ENCODE peak calls at places on chromosomes 3 and 15, in ten cellular contexts. P is stomach, O is thyroid gland, M is A549, L is sigmoid colon, Q is IMR-90, G is ovary, T is GM12878, Y is transverse colon, X is body of pancreas. S is an unnamed sample.

GRCh38 chr3:72767927-72768880 is 80.0 kb downstream of the SHQ1 start:
- DNase-seq in L (no peak), Q (no peak), Y (no peak), P (no peak), T (no peak), X (no peak), M (no peak), G (no peak), O (no peak), S (no peak)

GRCh38 chr3:101824691-101825090 is 24.6 kb upstream of the NFKBIZ start:
- DNase-seq in M (no peak), T (no peak), L (no peak), G (no peak), P (no peak), Q (no peak), O (no peak), Y (no peak), X (no peak), S (no peak)

GRCh38 chr3:45644063-45644462 is 45.1 kb upstream of the SACM1L start:
- DNase-seq in Y (no peak), O (peak), M (no peak), X (no peak), P (no peak), Q (peak), G (no peak), T (no peak), L (no peak), S (no peak)

GRCh38 chr3:144497452-144497851 is 525.8 kb downstream of the DIPK2A start:
- DNase-seq in Q (no peak), G (no peak), X (no peak), O (no peak), P (no peak), Y (no peak), T (no peak), M (no peak), L (no peak), S (no peak)

GRCh38 chr15:77376770-77377169 is 43.1 kb downstream of the PEAK1 start:
- DNase-seq in Y (no peak), G (no peak), X (no peak), M (no peak), Q (no peak), O (no peak), P (no peak), T (no peak), L (no peak), S (no peak)

GRCh38 chr15:24878153-24878552 is 76.6 kb upstream of the SNRPN start:
- DNase-seq in G (peak), O (peak), X (peak), T (no peak), M (no peak), Y (peak), L (peak), P (no peak), Q (peak), S (no peak)

GRCh38 chr3:45054196-45054857 is 28.2 kb downstream of the CLEC3B start:
- DNase-seq in G (no peak), T (no peak), O (no peak), L (no peak), Q (peak), M (no peak), P (no peak), Y (no peak), X (no peak), S (no peak)

GRCh38 chr15:81410318-81410753 is 36.3 kb upstream of the TMC3 start:
- DNase-seq in T (no peak), P (no peak), Y (no peak), M (peak), L (peak), G (peak), Q (peak), O (peak), X (no peak), S (peak)

GRCh38 chr3:7744850-7745249 is 756.8 kb upstream of the LMCD1 start:
- DNase-seq in Q (no peak), O (no peak), G (no peak), P (no peak), L (no peak), M (no peak), T (no peak), Y (no peak), X (no peak), S (no peak)

GRCh38 chr15:45130291-45131000 is 652 bp downstream of the DUOX1 start:
- DNase-seq in O (peak), T (no peak), L (no peak), M (no peak), X (no peak), Q (no peak), P (no peak), Y (no peak), G (no peak), S (no peak)

GRCh38 chr3:15521573-15521965 is at the start of gene COLQ:
- DNase-seq in Y (no peak), M (no peak), Q (no peak), L (no peak), X (no peak), P (no peak), T (no peak), O (no peak), G (no peak), S (no peak)

GRCh38 chr3:79139395-79140060 is 628.3 kb downstream of the ROBO1 start:
- DNase-seq in P (no peak), Y (no peak), M (no peak), L (no peak), X (no peak), O (no peak), T (no peak), Q (peak), G (no peak), S (no peak)

GRCh38 chr3:107241217-107241616 is 136.0 kb upstream of the CCDC54 start:
- DNase-seq in P (peak), G (peak), T (no peak), X (no peak), Q (no peak), O (peak), M (peak), Y (peak), L (no peak), S (no peak)

GRCh38 chr3:132145833-132146232 is 111.0 kb upstream of the CPNE4 start:
- DNase-seq in O (no peak), X (no peak), Y (no peak), L (no peak), G (no peak), T (no peak), P (no peak), M (no peak), Q (peak), S (no peak)

GRCh38 chr3:21942328-21942727 is 191.3 kb upstream of the ZNF385D start:
- DNase-seq in L (no peak), P (no peak), M (no peak), G (no peak), T (no peak), X (no peak), O (no peak), Q (peak), Y (no peak), S (no peak)

GRCh38 chr3:124352143-124352528 is 360.2 kb upstream of the ROPN1 start:
- DNase-seq in P (no peak), X (no peak), T (no peak), Q (no peak), G (no peak), M (no peak), O (no peak), L (no peak), Y (no peak), S (no peak)

GRCh38 chr3:98743071-98743470 is 20.1 kb upstream of the ST3GAL6 start:
- DNase-seq in L (no peak), X (no peak), O (peak), Q (no peak), T (no peak), Y (no peak), M (no peak), P (no peak), G (no peak), S (no peak)

GRCh38 chr3:135973846-135974245 is 8.3 kb downstream of the PPP2R3A start:
- DNase-seq in G (no peak), O (no peak), Y (no peak), T (no peak), P (no peak), Q (no peak), L (no peak), M (no peak), X (no peak), S (no peak)

GRCh38 chr3:190514163-190515153 is 573 bp downstream of the IL1RAP start:
- DNase-seq in Y (peak), T (no peak), L (peak), Q (peak), G (no peak), O (peak), X (peak), M (peak), P (peak), S (peak)

GRCh38 chr3:89145995-89146394 is 38.6 kb downstream of the EPHA3 start:
- DNase-seq in Q (peak), L (no peak), G (no peak), X (no peak), M (no peak), T (no peak), P (no peak), O (no peak), Y (no peak), S (no peak)

DNA sequence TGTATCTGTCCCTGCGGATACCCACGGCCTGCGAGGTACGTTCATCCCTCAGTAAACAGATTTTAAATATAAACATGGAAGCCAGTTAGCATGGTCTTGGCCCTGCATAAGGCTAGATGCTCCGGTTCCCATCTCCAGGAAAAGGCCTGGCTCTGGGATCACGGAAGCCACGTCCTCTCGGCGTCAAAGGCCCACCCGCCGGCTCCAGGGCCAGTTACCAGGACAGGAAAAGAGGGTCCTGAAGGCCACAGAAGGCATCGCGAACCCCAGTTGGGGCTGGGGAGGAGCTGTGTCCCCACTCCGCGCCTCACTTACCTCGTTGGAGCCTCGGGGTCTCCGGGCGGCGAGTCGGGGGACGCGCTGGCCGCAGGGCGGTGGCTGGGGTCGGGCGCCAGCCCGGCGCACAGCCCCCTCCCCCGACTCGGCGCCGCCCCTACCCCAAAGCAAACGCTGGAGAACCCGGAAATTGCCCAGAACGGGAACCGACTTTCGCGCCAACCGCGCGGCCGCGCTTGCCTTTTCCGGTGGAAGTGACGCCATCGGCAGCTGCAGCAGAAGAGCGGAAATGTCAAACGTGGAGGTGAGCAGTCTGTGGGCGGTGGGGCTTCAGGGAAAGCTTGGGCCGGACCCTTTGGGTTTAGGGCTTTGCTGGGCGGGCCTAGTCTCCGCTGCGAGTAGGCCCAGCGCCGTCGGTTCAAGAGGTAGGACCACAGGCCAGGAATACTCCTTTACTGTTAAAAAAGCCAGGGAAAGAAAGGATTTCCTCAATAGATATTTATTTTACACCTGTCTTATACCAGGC is at the start of gene TOPBP1:
- DNase-seq in G (peak), P (peak), Y (peak), L (peak), Q (peak), X (peak), O (peak), M (peak), T (no peak), S (peak)
- TF ChIP-seq POLR2A in G (no peak), P (no peak), Y (peak), L (no peak), Q (peak), X (peak), O (peak), M (peak), T (peak), S (no peak)

GRCh38 chr3:193595939-193596487 is 3.0 kb downstream of the OPA1 start:
- DNase-seq in M (no peak), P (no peak), Y (no peak), G (no peak), T (no peak), X (no peak), L (no peak), O (no peak), Q (no peak), S (no peak)

GRCh38 chr3:193598202-193598601 is 5.2 kb downstream of the OPA1 start:
- DNase-seq in Y (no peak), Q (no peak), M (no peak), X (no peak), P (no peak), G (no peak), L (no peak), T (no peak), O (no peak), S (no peak)

GRCh38 chr3:193593666-193594025 is 638 bp downstream of the OPA1 start:
- DNase-seq in Q (peak), Y (no peak), L (no peak), O (no peak), T (no peak), P (no peak), M (peak), G (no peak), X (no peak), S (no peak)

GRCh38 chr3:193592841-193593665 is at the start of gene OPA1:
- DNase-seq in P (peak), Q (peak), L (peak), Y (peak), T (peak), O (peak), M (peak), X (peak), G (peak), S (peak)

GRCh38 chr3:193594946-193595689 is 2.1 kb downstream of the OPA1 start:
- DNase-seq in G (no peak), X (no peak), M (no peak), T (no peak), Q (peak), O (no peak), P (no peak), L (no peak), Y (no peak), S (no peak)
- H3K27ac ChIP-seq in G (no peak), X (no peak), M (no peak), T (no peak), Q (no peak), O (no peak), P (no peak), L (no peak), Y (no peak), S (no peak)

DNA sequence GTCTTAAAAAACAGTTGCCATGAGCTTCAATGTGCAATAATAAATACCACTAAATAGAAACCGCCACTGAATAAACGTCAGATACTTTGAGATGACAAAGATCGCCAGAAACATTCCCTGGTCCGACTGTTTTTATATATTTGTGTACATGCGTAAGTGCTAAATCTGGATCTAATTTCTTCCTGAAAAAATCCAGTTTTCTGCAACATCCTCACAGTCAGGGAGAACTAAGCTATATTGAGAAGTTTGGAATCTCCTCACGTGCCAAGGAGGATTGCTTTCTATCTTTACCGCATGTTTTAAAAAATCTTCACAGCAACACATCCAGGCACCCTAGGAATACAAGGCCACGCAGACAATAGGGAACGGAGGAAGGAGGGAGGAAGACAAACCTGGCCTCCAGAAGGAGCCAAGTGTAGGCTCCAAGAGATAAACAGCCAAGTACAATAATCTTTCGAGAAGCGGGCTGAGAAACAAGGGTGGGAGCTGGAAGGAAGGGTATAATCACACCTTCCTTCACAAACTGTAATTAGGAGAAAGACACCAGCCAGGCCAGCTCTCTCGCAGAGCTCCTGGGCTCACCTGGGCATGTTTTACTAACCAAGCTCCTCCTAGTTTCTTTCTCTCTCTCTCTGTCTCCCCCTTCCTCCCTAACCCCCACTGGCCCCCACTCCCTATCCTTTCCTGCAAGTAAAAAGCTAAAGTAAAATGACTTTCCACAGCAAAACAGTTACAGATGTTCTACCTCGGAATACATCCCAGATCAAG is 5.6 kb downstream of the VGLL4 start:
- DNase-seq in G (no peak), P (no peak), T (no peak), X (no peak), M (no peak), L (no peak), O (no peak), Q (peak), Y (no peak), S (no peak)
- H3K4me3 ChIP-seq in G (peak), P (no peak), T (peak), X (no peak), M (no peak), L (peak), O (no peak), Q (peak), Y (no peak), S (peak)

GRCh38 chr3:53072653-53073552 is 27.0 kb upstream of the SFMBT1 start:
- DNase-seq in T (peak), P (peak), L (peak), O (peak), G (peak), X (peak), M (peak), Q (peak), Y (peak), S (peak)
- TF ChIP-seq POLR2A in T (no peak), P (no peak), L (no peak), O (no peak), G (no peak), X (peak), M (no peak), Q (no peak), Y (peak), S (no peak)

GRCh38 chr15:90046289-90046688 is 45.2 kb downstream of the ZNF710 start:
- DNase-seq in Y (no peak), Q (no peak), X (no peak), M (no peak), L (no peak), G (no peak), P (no peak), O (no peak), T (no peak), S (no peak)

GRCh38 chr15:90046846-90047481 is 45.8 kb downstream of the ZNF710 start:
- DNase-seq in P (peak), G (no peak), O (peak), X (peak), L (no peak), T (no peak), Y (peak), Q (no peak), M (no peak), S (no peak)

GRCh38 chr15:90049030-90049429 is 47.9 kb downstream of the ZNF710 start:
- DNase-seq in G (no peak), O (no peak), M (no peak), Y (no peak), T (no peak), P (no peak), X (no peak), L (no peak), Q (peak), S (no peak)

GRCh38 chr15:90047956-90048575 is 46.9 kb downstream of the ZNF710 start:
- DNase-seq in L (no peak), M (no peak), Q (no peak), O (peak), P (peak), T (no peak), Y (no peak), G (no peak), X (peak), S (no peak)

DNA sequence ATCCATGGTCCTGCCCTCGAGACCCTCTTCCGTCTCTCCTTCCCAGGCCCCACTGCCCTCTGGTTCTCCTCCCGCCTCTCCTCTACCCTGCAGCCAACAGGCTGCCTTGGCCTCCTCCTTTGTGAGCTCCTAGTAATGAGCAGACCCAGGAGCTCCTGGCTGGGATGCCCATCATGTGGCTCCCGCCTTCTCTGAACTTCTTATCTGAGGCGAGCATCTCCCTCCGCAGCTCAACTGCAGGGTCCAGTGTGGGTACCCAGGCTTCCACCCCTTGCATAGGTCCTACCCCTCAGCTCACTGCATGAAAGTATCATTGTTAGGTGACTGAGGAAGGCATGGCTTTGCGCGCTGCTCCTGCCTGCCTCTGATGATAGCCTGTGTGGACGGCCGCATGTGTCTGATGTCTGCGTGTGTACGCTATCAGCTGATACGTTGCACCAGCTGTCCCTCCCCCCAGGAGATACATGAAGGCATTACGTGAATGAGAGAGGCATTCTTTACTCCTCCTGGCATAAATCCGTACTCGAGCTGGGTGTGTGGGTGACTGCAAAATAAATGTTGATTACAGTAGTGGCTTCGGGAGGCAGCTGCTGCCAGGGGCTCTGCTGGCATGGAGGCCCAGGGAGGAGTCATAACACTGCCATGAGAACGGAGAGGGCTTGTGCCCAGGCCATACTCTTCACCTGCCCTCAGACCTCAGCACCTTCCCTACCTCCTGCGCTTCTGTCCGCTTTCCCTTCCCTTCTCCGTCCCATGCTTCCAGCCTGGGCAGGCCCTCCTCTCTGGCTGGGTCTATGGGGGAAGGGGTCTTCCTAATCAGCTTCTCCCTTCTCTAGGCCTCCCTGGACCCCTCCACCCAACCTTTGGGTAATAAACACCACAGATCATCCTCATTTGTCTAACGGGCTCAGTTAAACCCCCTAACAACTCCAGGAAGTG is 48.8 kb downstream of the ZNF710 start:
- DNase-seq in Y (no peak), M (no peak), G (no peak), X (no peak), T (no peak), O (no peak), Q (no peak), L (no peak), P (no peak), S (no peak)
- H3K27ac ChIP-seq in Y (no peak), M (no peak), G (no peak), X (no peak), T (no peak), O (no peak), Q (no peak), L (peak), P (no peak), S (no peak)

GRCh38 chr15:100844167-100844566 is 35.5 kb upstream of the ALDH1A3 start:
- DNase-seq in O (no peak), Y (no peak), Q (no peak), M (no peak), X (no peak), G (no peak), P (no peak), L (no peak), T (no peak), S (no peak)

GRCh38 chr15:100842756-100843730 is 36.6 kb upstream of the ALDH1A3 start:
- DNase-seq in Q (peak), Y (no peak), L (no peak), G (no peak), X (no peak), T (no peak), P (no peak), M (no peak), O (no peak), S (no peak)

GRCh38 chr15:100844778-100845177 is 34.9 kb upstream of the ALDH1A3 start:
- DNase-seq in X (no peak), P (no peak), L (no peak), M (no peak), O (no peak), T (no peak), Y (no peak), G (no peak), Q (no peak), S (no peak)

GRCh38 chr15:100836501-100836900 is 43.1 kb upstream of the ALDH1A3 start:
- DNase-seq in L (no peak), M (no peak), Q (no peak), O (no peak), Y (no peak), T (no peak), G (no peak), P (no peak), X (no peak), S (no peak)

GRCh38 chr15:100841426-100841825 is 38.2 kb upstream of the ALDH1A3 start:
- DNase-seq in M (no peak), X (no peak), P (no peak), O (no peak), G (no peak), L (no peak), T (no peak), Q (no peak), Y (no peak), S (no peak)
- H3K4me3 ChIP-seq in M (no peak), X (no peak), P (no peak), O (no peak), G (no peak), L (no peak), T (no peak), Q (no peak), Y (no peak), S (no peak)